ENCODE peak calls at places on chromosomes 1 and 21, in four cellular contexts. T, C, U and B are unnamed samples.

GRCh38 chr1:109395602-109396512 is 1.9 kb downstream of the SORT1 start:
- DNase-seq in T (no peak), C (no peak), U (peak; percentile 29), B (no peak)

GRCh38 chr1:23371987-23372386 is 2.4 kb upstream of the ZNF436 start:
- DNase-seq in C (no peak), T (no peak), U (no peak), B (no peak)

GRCh38 chr1:93993731-93994130 is 84.5 kb upstream of the GCLM start:
- DNase-seq in U (no peak), C (no peak), T (no peak), B (no peak)

GRCh38 chr1:41742219-41742618 is 176.5 kb downstream of the HIVEP3 start:
- DNase-seq in T (no peak), U (peak; percentile 75), C (no peak), B (no peak)

GRCh38 chr1:12162459-12163137 is 4.2 kb upstream of the TNFRSF1B start:
- DNase-seq in C (no peak), T (no peak), U (no peak), B (no peak)

GRCh38 chr1:64343105-64343960 is 126.6 kb upstream of the CACHD1 start:
- DNase-seq in U (peak; percentile 82), C (peak; percentile 86), T (peak; percentile 97), B (no peak)

GRCh38 chr1:92623187-92623778 is 136.6 kb upstream of the GFI1 start:
- DNase-seq in C (peak; percentile 1), U (no peak), T (peak; percentile 21), B (peak; percentile 13)

GRCh38 chr1:12799730-12800129 is 8.5 kb downstream of the PRAMEF1 start:
- DNase-seq in U (no peak), T (no peak), C (no peak), B (no peak)

GRCh38 chr1:147539122-147539575 is 2.2 kb upstream of the BCL9 start:
- DNase-seq in C (peak; percentile 85), T (peak; percentile 96), U (peak; percentile 96), B (no peak)

GRCh38 chr1:242405947-242406346 is 118.5 kb downstream of the PLD5 start:
- DNase-seq in C (no peak), T (no peak), U (peak; percentile 4), B (no peak)

GRCh38 chr1:56056438-56057312 is 522.7 kb downstream of the PLPP3 start:
- DNase-seq in U (no peak), T (peak; percentile 61), C (no peak), B (no peak)

GRCh38 chr1:45326627-45327591 is at the start of gene HPDL:
- DNase-seq in T (peak; percentile 48), U (no peak), C (no peak), B (peak; percentile 86)

GRCh38 chr1:3727042-3727824 is 25.0 kb upstream of the CCDC27 start:
- DNase-seq in T (no peak), U (no peak), C (no peak), B (peak; percentile 81)

GRCh38 chr1:223639333-223639749 is 26.2 kb downstream of the CAPN8 start:
- DNase-seq in U (no peak), C (no peak), T (peak; percentile 75), B (no peak)

GRCh38 chr1:60847855-60848582 is 234.3 kb upstream of the NFIA start:
- DNase-seq in C (no peak), T (no peak), U (no peak), B (no peak)

GRCh38 chr1:15296602-15297321 is 49.7 kb downstream of the FHAD1 start:
- DNase-seq in U (no peak), T (no peak), C (no peak), B (peak; percentile 25)

DNA sequence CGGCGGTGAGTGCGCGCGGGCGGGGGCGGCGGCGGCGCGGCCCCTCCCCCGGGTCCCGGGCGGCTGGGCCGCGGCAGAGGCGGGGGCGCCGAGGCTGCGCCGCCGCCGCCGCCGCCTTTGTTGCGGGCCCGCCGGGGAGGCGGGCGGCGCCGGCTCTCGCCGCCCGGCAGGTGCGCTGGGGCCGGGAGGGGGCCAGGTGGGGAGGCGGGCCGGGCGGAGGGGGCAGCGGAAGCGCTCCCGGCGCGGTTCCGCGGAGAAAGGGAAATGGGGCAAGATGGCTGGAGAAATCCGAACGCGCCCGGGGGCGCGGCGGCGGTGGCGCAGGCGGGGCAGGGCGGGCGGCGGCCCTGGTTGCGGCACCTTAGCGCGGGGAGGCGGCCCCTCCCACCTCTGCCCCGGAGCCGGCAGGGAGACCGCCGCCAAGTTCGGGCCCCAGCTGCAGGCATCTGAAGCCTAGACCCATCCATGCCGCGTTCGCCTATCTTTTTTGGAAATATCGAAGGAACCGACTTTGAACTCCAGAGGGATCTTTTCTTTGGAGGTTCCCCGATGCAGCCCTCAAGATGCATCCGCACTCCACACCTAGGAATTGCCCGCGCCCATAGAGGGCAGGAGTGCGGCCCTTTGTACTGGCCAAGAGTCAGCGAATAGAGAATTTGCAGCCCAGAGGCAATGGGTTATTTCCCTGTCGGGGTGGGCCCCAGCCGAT is 479 bp downstream of the POGK start:
- DNase-seq in T (peak; percentile 68), U (no peak), C (no peak), B (peak; percentile 45)
- TF ChIP-seq CTCF in T (peak; percentile 18), U (peak; percentile 46), C (no peak), B (no peak)

GRCh38 chr1:96075704-96076455 is 645.7 kb upstream of the PTBP2 start:
- DNase-seq in T (peak; percentile 75), U (no peak), C (no peak), B (no peak)

GRCh38 chr1:96076589-96076988 is 645.0 kb upstream of the PTBP2 start:
- DNase-seq in T (peak; percentile 72), C (no peak), U (peak; percentile 4), B (no peak)

GRCh38 chr1:96080925-96081324 is 640.7 kb upstream of the PTBP2 start:
- DNase-seq in C (peak; percentile 8), T (peak; percentile 7), U (no peak), B (no peak)
- TF ChIP-seq CTCF in C (no peak), T (no peak), U (no peak), B (no peak)

GRCh38 chr1:204377800-204378608 is 18.3 kb upstream of the PLEKHA6 start:
- DNase-seq in C (no peak), T (peak; percentile 46), U (peak; percentile 29), B (peak; percentile 68)
- TF ChIP-seq CTCF in C (no peak), T (no peak), U (no peak), B (no peak)

GRCh38 chr1:52748119-52748518 is 21.9 kb downstream of the ZYG11B start:
- DNase-seq in C (no peak), U (no peak), T (peak; percentile 6), B (no peak)
- TF ChIP-seq CTCF in C (peak; percentile 24), U (no peak), T (peak; percentile 26), B (no peak)

DNA sequence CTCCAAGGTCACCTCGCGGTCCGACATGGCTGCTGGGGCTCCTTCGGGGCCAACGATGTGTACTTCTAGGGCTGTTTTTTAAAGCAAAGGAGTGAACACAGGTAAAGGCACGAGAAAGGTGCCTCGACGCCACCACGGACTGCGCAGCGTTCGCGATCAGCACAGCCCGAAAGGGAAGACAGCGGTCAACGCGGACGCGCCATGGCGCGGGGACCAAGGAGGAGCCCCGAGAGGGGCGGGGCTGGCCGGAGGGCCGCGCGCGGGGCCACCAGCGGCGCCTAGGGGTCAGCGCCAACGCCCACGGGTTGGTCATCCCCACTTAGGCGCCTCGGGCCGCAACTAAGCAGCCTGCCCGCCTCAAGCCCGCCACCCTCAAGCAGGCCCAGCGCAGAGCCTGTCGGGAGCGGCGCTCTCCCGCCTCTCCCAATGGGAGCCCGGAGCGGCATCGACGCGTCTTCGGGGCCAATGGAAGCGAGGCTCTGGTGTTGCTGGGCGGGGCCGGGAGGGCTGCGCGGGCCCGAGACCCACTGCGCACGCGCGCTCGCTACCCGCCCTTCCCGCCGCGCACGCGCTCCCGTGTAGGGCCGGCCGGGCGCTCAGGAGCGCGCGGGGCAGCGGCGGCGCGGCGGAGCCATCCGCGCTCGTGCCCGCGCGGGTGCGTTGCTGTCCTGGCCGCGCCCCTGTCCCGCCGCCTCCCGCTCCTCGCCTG is at the start of gene DIP2A:
- DNase-seq in U (peak; percentile 78), C (peak; percentile 91), T (peak; percentile 97), B (peak; percentile 100)
- TF ChIP-seq CTCF in U (no peak), C (no peak), T (no peak), B (no peak)

DNA sequence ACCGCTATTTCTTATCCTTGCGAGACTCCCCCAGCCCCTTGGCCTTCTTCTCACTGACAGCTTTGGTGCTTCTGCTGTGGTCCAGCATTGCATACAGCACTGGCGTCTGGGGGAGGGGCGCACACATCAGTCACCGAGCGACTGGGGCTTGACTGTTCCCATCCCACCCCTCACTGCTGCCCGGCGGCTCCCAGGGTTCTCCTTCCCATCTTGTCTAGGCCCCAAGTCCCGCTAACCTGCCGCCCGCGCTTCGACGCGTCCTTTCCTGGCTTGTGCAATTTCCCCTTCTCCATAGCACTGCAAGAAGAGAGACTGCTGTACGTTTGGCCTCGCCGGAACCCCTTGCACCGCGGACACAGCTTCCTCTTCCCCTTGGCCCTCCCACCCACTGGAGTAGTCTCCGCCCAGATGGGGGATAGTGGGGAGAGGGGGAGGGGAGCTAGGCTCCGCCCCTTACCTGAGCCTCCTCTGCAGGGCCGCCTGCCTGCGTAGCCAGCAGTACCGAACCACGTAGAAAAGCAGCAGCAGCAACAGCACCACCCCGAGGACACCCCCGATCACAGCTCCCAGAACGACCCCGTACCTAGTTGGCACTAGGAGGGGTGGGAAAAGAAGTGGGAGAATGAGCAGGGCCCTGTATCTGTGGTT is 3.8 kb downstream of the MPZ start:
- DNase-seq in U (no peak), T (no peak), C (peak; percentile 80), B (peak; percentile 88)
- TF ChIP-seq CTCF in U (peak; percentile 40), T (no peak), C (peak; percentile 30), B (peak; percentile 5)

DNA sequence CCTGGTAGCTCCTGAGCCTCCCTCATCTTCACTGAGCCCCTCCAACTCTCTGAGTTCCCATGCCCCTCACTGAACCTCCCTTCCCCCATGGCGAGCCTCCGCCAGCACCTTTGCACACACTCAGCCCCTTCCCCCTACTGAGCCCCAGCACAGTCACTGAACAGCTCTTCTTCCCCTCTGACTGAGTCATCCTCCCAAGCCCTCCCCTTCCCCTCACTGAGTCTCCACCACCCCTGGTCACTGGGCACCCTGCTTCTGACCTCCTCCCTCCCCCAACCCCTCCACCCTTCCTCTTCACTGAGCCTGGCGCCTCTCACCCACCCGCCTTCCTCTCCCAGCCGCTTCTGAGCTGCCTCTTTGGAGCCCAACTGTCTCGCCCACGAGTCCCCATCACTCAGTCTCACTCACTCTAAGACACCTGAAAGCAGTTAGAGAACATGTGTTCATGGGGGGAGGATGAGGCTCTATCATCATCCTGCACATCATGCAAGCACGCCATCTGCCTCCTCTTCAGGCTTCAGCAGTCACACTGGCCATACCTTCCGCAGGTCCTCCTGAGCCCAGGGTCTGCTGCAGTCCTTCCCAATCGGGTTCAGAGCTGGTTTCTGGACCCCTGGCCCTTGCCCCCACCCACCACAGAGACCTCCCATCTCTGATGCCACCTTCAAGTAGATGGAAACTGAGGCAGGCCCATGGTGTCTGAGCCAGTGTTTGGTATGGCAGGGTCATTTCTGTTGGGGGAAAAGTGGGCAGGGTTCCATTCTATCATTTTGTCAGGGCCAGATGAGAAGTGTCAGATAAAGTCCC is 2.0 kb upstream of the TRNP1 start:
- DNase-seq in U (no peak), T (no peak), C (no peak), B (peak; percentile 72)
- TF ChIP-seq CTCF in U (no peak), T (no peak), C (no peak), B (no peak)